ENCODE peak calls at places on chromosome 20, in five cellular contexts. U is upper lobe of right lung, G is choroid plexus epithelial cell, V is left ventricle myocardium inferior, F is adipocyte. P is an unnamed sample.

GRCh38 chr20:37837934-37838333 is 65.0 kb upstream of the VSTM2L start:
- DNase-seq in U (no peak), G (no peak), V (no peak), F (no peak), P (no peak)

GRCh38 chr20:39676857-39677351 is 714.8 kb downstream of the DHX35 start:
- DNase-seq in U (no peak), G (no peak), V (no peak), F (peak), P (no peak)

GRCh38 chr20:45339084-45339483 is 9.1 kb downstream of the SDC4 start:
- DNase-seq in U (no peak), G (no peak), V (no peak), F (no peak), P (no peak)

GRCh38 chr20:31842471-31843157 is 2.8 kb downstream of the FOXS1 start:
- DNase-seq in U (no peak), G (peak), V (peak), F (peak), P (peak)

GRCh38 chr20:23520185-23520584 is 29.3 kb downstream of the CST8 start:
- DNase-seq in U (no peak), G (no peak), V (no peak), F (no peak), P (no peak)

GRCh38 chr20:44600758-44601562 is 18.6 kb downstream of the PKIG start:
- DNase-seq in U (no peak), G (no peak), V (peak), F (no peak), P (peak)

GRCh38 chr20:37564016-37564387 is 36.3 kb upstream of the BLCAP start:
- DNase-seq in U (no peak), G (no peak), V (no peak), F (no peak), P (no peak)

GRCh38 chr20:5662769-5663168 is 87.4 kb upstream of the SHLD1 start:
- DNase-seq in U (no peak), G (no peak), V (no peak), F (no peak), P (no peak)

GRCh38 chr20:59082981-59083380 is 40.4 kb upstream of the PRELID3B start:
- DNase-seq in U (no peak), G (peak), V (no peak), F (peak), P (no peak)

GRCh38 chr20:19249515-19249914 is 37.1 kb downstream of the SLC24A3 start:
- DNase-seq in U (no peak), G (peak), V (no peak), F (no peak), P (no peak)

GRCh38 chr20:60236613-60237012 is 278.4 kb downstream of the CDH26 start:
- DNase-seq in U (no peak), G (no peak), V (no peak), F (no peak), P (no peak)

GRCh38 chr20:4613718-4614620 is 107.7 kb upstream of the PRND start:
- DNase-seq in U (no peak), G (peak), V (peak), F (peak), P (peak)

GRCh38 chr20:35305682-35306556 is 13.7 kb upstream of the FAM83C start:
- DNase-seq in U (peak), G (peak), V (no peak), F (peak), P (peak)

GRCh38 chr20:37545516-37545915 is 17.8 kb upstream of the BLCAP start:
- DNase-seq in U (no peak), G (no peak), V (no peak), F (no peak), P (no peak)

GRCh38 chr20:21380711-21381110 is 16.6 kb downstream of the NKX2-4 start:
- DNase-seq in U (no peak), G (no peak), V (no peak), F (no peak), P (no peak)

DNA sequence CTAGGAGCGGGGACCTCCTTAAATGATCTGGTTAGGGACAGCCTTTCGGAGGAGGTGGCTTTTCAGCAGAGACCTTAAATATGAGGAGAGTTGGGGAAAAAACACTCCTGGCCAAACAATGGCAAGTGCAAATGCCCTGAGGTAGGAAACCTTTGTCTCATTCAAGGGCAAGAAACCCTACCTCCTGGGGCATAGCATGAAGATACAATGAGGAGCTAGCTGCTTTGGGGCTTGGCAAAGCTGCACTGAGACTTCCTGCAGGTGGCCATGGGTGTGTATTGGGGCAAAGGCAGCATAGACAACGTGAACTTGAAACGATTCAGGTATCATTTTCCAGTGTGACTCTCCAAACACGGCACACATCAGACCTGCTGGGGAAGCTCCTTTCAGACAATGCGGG is 30.7 kb downstream of the PMEPA1 start:
- DNase-seq in U (no peak), G (no peak), V (no peak), F (no peak), P (no peak)
- H3K4me3 ChIP-seq in U (no peak), G (no peak), V (no peak), F (no peak), P (no peak)

GRCh38 chr20:25252226-25252625 is 4.3 kb downstream of the PYGB start:
- DNase-seq in U (no peak), G (no peak), V (no peak), F (no peak), P (no peak)

GRCh38 chr20:25249198-25249931 is 1.5 kb downstream of the PYGB start:
- DNase-seq in U (no peak), G (peak), V (no peak), F (peak), P (no peak)

GRCh38 chr20:25251558-25251957 is 3.7 kb downstream of the PYGB start:
- DNase-seq in U (no peak), G (peak), V (no peak), F (peak), P (no peak)

GRCh38 chr20:25250508-25250907 is 2.6 kb downstream of the PYGB start:
- DNase-seq in U (no peak), G (peak), V (no peak), F (no peak), P (no peak)

DNA sequence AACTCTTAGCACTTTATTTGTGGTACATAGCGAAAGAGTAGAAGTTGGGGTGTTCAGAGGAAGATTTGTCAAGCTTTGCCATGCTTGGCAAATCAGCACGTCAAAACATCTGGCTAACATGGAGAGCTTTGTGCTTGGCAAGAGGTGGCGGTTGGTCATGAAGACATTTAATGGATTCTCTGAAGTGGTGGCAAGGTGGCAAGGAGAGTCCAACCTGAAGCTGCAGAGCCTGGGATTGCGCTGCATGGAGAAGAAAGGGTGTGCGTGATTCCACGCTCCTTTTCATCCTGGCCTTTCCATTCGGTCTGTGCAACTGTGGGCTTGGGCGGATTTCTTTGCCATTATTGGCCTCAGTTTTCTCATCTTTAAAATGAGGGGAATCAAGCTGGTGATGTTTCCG is 3.1 kb downstream of the PYGB start:
- DNase-seq in U (no peak), G (no peak), V (no peak), F (no peak), P (no peak)
- H3K4me3 ChIP-seq in U (no peak), G (peak), V (peak), F (peak), P (no peak)

GRCh38 chr20:226958-227357 is at the start of gene DEFB129:
- DNase-seq in U (no peak), G (no peak), V (no peak), F (no peak), P (no peak)
- H3K4me3 ChIP-seq in U (no peak), G (no peak), V (no peak), F (no peak), P (no peak)

GRCh38 chr20:51487525-51488279 is 54.8 kb downstream of the NFATC2 start:
- DNase-seq in U (no peak), G (peak), V (no peak), F (peak), P (no peak)
- H3K4me3 ChIP-seq in U (no peak), G (peak), V (no peak), F (no peak), P (no peak)

DNA sequence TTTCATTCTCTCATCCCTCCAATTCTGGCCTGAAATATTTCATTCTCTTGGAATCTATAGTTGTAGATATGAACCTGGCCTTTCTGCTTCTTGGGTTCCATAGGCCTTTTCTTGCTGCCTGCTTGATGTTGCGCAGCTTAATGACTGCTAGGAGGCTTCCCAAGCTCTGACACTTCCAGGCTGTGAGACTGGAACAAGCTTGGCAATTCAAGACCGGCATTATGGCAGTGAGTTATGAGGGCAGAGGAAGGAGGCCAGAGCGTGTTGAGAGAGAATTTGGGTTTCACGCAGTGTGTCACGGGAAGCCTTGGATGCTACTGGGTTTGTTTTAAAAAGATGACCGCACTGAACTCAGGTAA is 948 bp upstream of the DNAJC5 start:
- DNase-seq in U (no peak), G (no peak), V (no peak), F (peak), P (no peak)
- H3K4me3 ChIP-seq in U (peak), G (peak), V (peak), F (peak), P (peak)

DNA sequence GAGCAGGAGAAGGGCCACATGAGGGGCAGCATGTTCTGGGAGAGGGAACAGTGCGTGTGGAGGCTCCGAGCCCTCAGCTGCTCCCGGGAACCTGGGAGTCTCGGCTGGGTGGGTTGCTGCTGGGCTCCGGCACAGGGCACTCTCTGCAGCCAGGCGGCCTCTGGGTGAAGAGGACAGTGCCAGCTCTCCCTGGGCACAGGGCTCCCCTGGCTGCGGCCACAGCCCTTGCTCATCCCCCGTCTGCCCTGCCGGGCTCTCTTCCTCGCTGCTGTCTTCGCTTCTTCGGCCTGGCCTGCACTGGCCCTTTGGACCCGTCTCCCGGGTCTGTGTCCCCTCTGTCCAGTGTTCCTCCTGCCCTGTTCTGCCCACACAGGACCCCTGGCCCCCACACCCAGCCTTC is 48.2 kb downstream of the CDH4 start:
- DNase-seq in U (no peak), G (no peak), V (no peak), F (no peak), P (no peak)
- H3K4me3 ChIP-seq in U (no peak), G (no peak), V (no peak), F (no peak), P (no peak)

GRCh38 chr20:49706548-49707517 is 6.8 kb downstream of the B4GALT5 start:
- DNase-seq in U (no peak), G (no peak), V (no peak), F (no peak), P (no peak)

GRCh38 chr20:49705358-49705757 is 8.3 kb downstream of the B4GALT5 start:
- DNase-seq in U (no peak), G (no peak), V (no peak), F (no peak), P (no peak)

GRCh38 chr20:49701916-49702315 is 11.8 kb downstream of the B4GALT5 start:
- DNase-seq in U (no peak), G (no peak), V (no peak), F (no peak), P (no peak)

GRCh38 chr20:49701313-49701731 is 12.4 kb downstream of the B4GALT5 start:
- DNase-seq in U (no peak), G (no peak), V (no peak), F (peak), P (no peak)

GRCh38 chr20:49704932-49705336 is 8.7 kb downstream of the B4GALT5 start:
- DNase-seq in U (no peak), G (no peak), V (no peak), F (no peak), P (no peak)
- H3K4me3 ChIP-seq in U (no peak), G (no peak), V (no peak), F (no peak), P (no peak)

DNA sequence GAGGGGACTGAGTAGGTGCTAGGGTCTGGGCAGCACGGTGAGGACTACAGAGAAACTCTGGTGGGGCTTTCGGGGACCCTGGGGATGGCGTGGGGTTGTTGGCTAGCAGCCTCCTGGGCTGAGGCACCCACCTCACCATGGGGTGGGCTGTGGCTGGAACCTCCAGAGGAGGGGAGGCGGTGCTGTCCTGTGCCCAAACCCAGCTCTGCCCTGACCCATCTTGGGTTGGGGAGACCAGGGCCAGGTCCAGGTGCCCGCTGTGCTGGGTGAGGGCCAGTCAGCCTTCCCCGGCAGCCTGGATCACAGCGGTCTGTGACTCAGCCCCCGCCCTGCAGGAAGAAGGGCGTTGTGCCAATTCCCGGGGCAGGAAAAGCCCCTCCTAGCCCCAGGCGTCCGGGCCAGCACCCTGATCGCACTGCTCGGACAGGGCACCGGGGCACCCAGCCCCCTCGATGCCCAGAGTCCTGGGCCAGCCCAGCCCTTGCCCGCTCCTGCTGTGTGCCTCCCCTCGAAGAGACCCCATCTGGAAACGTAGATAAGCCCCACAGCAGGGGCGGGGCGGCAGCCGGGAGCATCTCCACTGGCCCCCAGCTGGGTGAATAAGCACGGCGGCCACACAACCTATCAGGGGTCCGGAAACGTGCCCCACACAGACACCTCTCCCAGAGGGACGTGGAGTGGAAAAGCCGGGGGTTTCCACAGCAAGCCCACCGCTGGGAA is 10.0 kb downstream of the LAMA5 start:
- DNase-seq in U (no peak), G (peak), V (peak), F (peak), P (peak)
- H3K4me3 ChIP-seq in U (peak), G (no peak), V (peak), F (peak), P (no peak)

GRCh38 chr20:54209216-54209813 is 1.4 kb downstream of the PFDN4 start:
- DNase-seq in U (no peak), G (no peak), V (no peak), F (peak), P (no peak)

GRCh38 chr20:54207743-54208491 is at the start of gene PFDN4:
- DNase-seq in U (peak), G (peak), V (peak), F (peak), P (peak)

GRCh38 chr20:54204063-54204462 is 3.8 kb upstream of the PFDN4 start:
- DNase-seq in U (no peak), G (no peak), V (no peak), F (no peak), P (no peak)

GRCh38 chr20:54208492-54209044 is 681 bp downstream of the PFDN4 start:
- DNase-seq in U (no peak), G (peak), V (no peak), F (peak), P (no peak)

DNA sequence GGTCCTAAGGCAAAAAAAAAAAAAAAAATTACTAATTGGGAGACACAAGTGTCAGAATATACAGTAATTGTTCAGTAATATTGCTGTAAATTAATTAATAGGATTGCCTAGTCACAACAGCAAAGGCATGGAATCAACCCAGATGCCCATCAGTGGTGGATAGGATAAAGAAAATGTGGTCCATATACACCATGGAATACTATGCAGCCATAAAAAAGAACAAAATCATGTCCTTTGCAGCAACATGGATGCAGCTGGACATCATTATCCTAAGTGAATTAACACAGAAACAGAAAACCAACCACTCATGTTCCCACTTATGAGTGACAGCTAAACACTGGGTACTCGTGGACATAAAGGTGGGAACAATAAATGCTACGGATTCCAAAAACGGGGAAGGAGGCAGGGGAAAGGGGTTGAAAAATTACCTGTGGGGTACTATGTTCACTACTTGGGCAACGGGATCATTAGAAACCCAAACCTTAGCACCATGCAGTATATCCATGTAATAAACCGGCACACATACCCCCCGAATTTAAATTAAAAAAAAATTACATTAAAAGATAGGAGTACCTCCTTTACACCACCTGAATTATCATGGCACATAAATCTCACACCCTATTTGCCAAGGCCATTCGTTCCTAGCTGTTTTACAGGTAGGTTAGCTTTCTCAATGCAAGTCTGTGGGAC is 689 bp upstream of the PFDN4 start:
- DNase-seq in U (no peak), G (no peak), V (no peak), F (no peak), P (no peak)
- H3K4me3 ChIP-seq in U (peak), G (peak), V (peak), F (peak), P (peak)

P was measured in right cardiac atrium.